ENCODE peak calls at places on chromosomes 11 and 22, in five cellular contexts. One of them, this sample, is unnamed.

GRCh38 chr11:10866893-10867331 is 9.1 kb upstream of the ZBED5 start:
- DNase-seq in H1: no peak
- DNase-seq in GM12878: no peak
- DNase-seq in NT2/D1: no peak
- DNase-seq in HepG2: no peak
- DNase-seq in this sample: peak

GRCh38 chr11:31808268-31808667 is 2.9 kb downstream of the PAX6 start:
- DNase-seq in H1: peak
- DNase-seq in GM12878: no peak
- DNase-seq in NT2/D1: no peak
- DNase-seq in HepG2: no peak
- DNase-seq in this sample: no peak

GRCh38 chr22:30025187-30025586 is 55.1 kb upstream of the HORMAD2 start:
- DNase-seq in H1: no peak
- DNase-seq in GM12878: no peak
- DNase-seq in NT2/D1: no peak
- DNase-seq in HepG2: no peak
- DNase-seq in this sample: no peak

GRCh38 chr11:117443269-117444186 is 115.9 kb downstream of the CEP164 start:
- DNase-seq in H1: peak
- DNase-seq in GM12878: no peak
- DNase-seq in NT2/D1: peak
- DNase-seq in HepG2: peak
- DNase-seq in this sample: peak

GRCh38 chr11:96942855-96943254 is 553.0 kb downstream of the JRKL start:
- DNase-seq in H1: no peak
- DNase-seq in GM12878: no peak
- DNase-seq in NT2/D1: no peak
- DNase-seq in HepG2: no peak
- DNase-seq in this sample: no peak

GRCh38 chr11:9771126-9771624 is 107.3 kb downstream of the SWAP70 start:
- DNase-seq in H1: no peak
- DNase-seq in GM12878: no peak
- DNase-seq in NT2/D1: no peak
- DNase-seq in HepG2: no peak
- DNase-seq in this sample: no peak

GRCh38 chr11:86914836-86915519 is 40.2 kb downstream of the FZD4 start:
- DNase-seq in H1: no peak
- DNase-seq in GM12878: no peak
- DNase-seq in NT2/D1: no peak
- DNase-seq in HepG2: no peak
- DNase-seq in this sample: no peak

GRCh38 chr22:20673341-20674195 is 100.3 kb upstream of the SERPIND1 start:
- DNase-seq in H1: no peak
- DNase-seq in GM12878: no peak
- DNase-seq in NT2/D1: no peak
- DNase-seq in HepG2: no peak
- DNase-seq in this sample: no peak

GRCh38 chr11:70597006-70597555 is 198.8 kb downstream of the CTTN start:
- DNase-seq in H1: no peak
- DNase-seq in GM12878: no peak
- DNase-seq in NT2/D1: no peak
- DNase-seq in HepG2: no peak
- DNase-seq in this sample: no peak

GRCh38 chr11:126317681-126318641 is 14.1 kb downstream of the DCPS start:
- DNase-seq in H1: no peak
- DNase-seq in GM12878: no peak
- DNase-seq in NT2/D1: no peak
- DNase-seq in HepG2: no peak
- DNase-seq in this sample: no peak

GRCh38 chr22:30990675-30991074 is 21.6 kb downstream of the TUG1 start:
- DNase-seq in H1: no peak
- DNase-seq in GM12878: no peak
- DNase-seq in NT2/D1: no peak
- DNase-seq in HepG2: no peak
- DNase-seq in this sample: no peak

GRCh38 chr11:72777755-72778278 is 16.0 kb downstream of the STARD10 start:
- DNase-seq in H1: no peak
- DNase-seq in GM12878: no peak
- DNase-seq in NT2/D1: no peak
- DNase-seq in HepG2: peak
- DNase-seq in this sample: no peak

GRCh38 chr22:46572911-46573780 is 35.7 kb upstream of the CELSR1 start:
- DNase-seq in H1: no peak
- DNase-seq in GM12878: no peak
- DNase-seq in NT2/D1: no peak
- DNase-seq in HepG2: no peak
- DNase-seq in this sample: no peak

GRCh38 chr11:44309483-44310197 is at the start of gene ALX4:
- DNase-seq in H1: peak
- DNase-seq in GM12878: no peak
- DNase-seq in NT2/D1: peak
- DNase-seq in HepG2: no peak
- DNase-seq in this sample: peak

GRCh38 chr11:73184953-73185671 is 33.0 kb upstream of the P2RY2 start:
- DNase-seq in H1: peak
- DNase-seq in GM12878: no peak
- DNase-seq in NT2/D1: no peak
- DNase-seq in HepG2: peak
- DNase-seq in this sample: peak

GRCh38 chr11:116960916-116961315 is 123.5 kb upstream of the APOA1 start:
- DNase-seq in H1: no peak
- DNase-seq in GM12878: no peak
- DNase-seq in NT2/D1: no peak
- DNase-seq in HepG2: no peak
- DNase-seq in this sample: no peak

GRCh38 chr11:117834838-117835443 is 10.4 kb upstream of the FXYD2 start:
- DNase-seq in H1: no peak
- DNase-seq in GM12878: no peak
- DNase-seq in NT2/D1: no peak
- DNase-seq in HepG2: no peak
- DNase-seq in this sample: no peak

GRCh38 chr22:50247748-50248147 is 2.9 kb upstream of the TUBGCP6 start:
- DNase-seq in H1: peak
- DNase-seq in GM12878: no peak
- DNase-seq in NT2/D1: no peak
- DNase-seq in HepG2: no peak
- DNase-seq in this sample: no peak

GRCh38 chr22:27769012-27769411 is 32.5 kb downstream of the MN1 start:
- DNase-seq in H1: no peak
- DNase-seq in GM12878: no peak
- DNase-seq in NT2/D1: no peak
- DNase-seq in HepG2: no peak
- DNase-seq in this sample: no peak

GRCh38 chr11:44308923-44309482 is 936 bp downstream of the ALX4 start:
- DNase-seq in H1: no peak
- DNase-seq in GM12878: no peak
- DNase-seq in NT2/D1: peak
- DNase-seq in HepG2: no peak
- DNase-seq in this sample: peak

GRCh38 chr11:68659158-68659921 is 25.0 kb upstream of the GAL start:
- DNase-seq in H1: no peak
- DNase-seq in GM12878: no peak
- DNase-seq in NT2/D1: no peak
- DNase-seq in HepG2: peak
- DNase-seq in this sample: peak

GRCh38 chr22:44023404-44024287 is 456 bp upstream of the PARVB start:
- DNase-seq in H1: peak
- DNase-seq in GM12878: no peak
- DNase-seq in NT2/D1: no peak
- DNase-seq in HepG2: no peak
- DNase-seq in this sample: peak

DNA sequence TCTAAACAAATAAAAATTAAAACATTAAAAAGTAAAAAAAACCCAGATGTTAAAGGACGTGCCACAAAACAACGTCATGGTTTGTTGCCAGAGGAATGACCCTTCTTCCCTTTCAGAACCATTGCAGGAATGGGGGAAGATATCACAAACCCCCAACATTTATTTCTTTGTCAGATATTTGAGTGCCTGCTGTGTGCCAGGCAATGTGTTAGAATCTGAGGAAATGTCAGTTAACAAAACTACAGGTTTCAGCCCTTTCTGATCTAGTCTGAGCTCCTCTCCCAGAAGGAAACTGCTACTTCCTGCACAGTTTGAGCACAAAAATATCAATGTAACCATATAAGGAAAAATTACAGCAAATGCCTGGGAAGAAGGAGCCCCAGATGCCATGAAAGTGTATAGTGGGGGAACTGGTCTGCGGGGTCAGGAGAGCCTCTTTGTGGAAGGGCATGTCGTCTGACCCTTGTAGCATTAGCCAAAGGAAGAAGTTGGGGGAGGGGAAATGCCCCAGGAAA is 7.1 kb upstream of the NHERF4 start:
- DNase-seq in H1: no peak
- DNase-seq in GM12878: no peak
- DNase-seq in NT2/D1: no peak
- DNase-seq in HepG2: no peak
- DNase-seq in this sample: no peak
- TF ChIP-seq SUZ12 in H1: no peak
- TF ChIP-seq SUZ12 in GM12878: no peak
- TF ChIP-seq SUZ12 in NT2/D1: no peak
- TF ChIP-seq SUZ12 in HepG2: no peak
- TF ChIP-seq SUZ12 in this sample: no peak

GRCh38 chr11:75679566-75679965 is 10.7 kb upstream of the MAP6 start:
- DNase-seq in H1: no peak
- DNase-seq in GM12878: no peak
- DNase-seq in NT2/D1: no peak
- DNase-seq in HepG2: no peak
- DNase-seq in this sample: no peak
- TF ChIP-seq SUZ12 in H1: no peak
- TF ChIP-seq SUZ12 in GM12878: no peak
- TF ChIP-seq SUZ12 in NT2/D1: no peak
- TF ChIP-seq SUZ12 in HepG2: no peak
- TF ChIP-seq SUZ12 in this sample: no peak

GRCh38 chr11:114914231-114915005 is 236.1 kb downstream of the NXPE2 start:
- DNase-seq in H1: no peak
- DNase-seq in GM12878: no peak
- DNase-seq in NT2/D1: no peak
- DNase-seq in HepG2: no peak
- DNase-seq in this sample: no peak
- TF ChIP-seq SUZ12 in H1: no peak
- TF ChIP-seq SUZ12 in GM12878: no peak
- TF ChIP-seq SUZ12 in NT2/D1: no peak
- TF ChIP-seq SUZ12 in HepG2: no peak
- TF ChIP-seq SUZ12 in this sample: no peak

GRCh38 chr11:46865340-46865739 is 19.3 kb upstream of the CKAP5 start:
- DNase-seq in H1: no peak
- DNase-seq in GM12878: no peak
- DNase-seq in NT2/D1: no peak
- DNase-seq in HepG2: no peak
- DNase-seq in this sample: no peak
- TF ChIP-seq SUZ12 in H1: no peak
- TF ChIP-seq SUZ12 in GM12878: no peak
- TF ChIP-seq SUZ12 in NT2/D1: no peak
- TF ChIP-seq SUZ12 in HepG2: no peak
- TF ChIP-seq SUZ12 in this sample: no peak

GRCh38 chr11:102316505-102316904 is 779 bp upstream of the BIRC3 start:
- DNase-seq in H1: no peak
- DNase-seq in GM12878: no peak
- DNase-seq in NT2/D1: no peak
- DNase-seq in HepG2: no peak
- DNase-seq in this sample: no peak

GRCh38 chr11:102313225-102313940 is 3.9 kb upstream of the BIRC3 start:
- DNase-seq in H1: no peak
- DNase-seq in GM12878: no peak
- DNase-seq in NT2/D1: no peak
- DNase-seq in HepG2: no peak
- DNase-seq in this sample: no peak

GRCh38 chr11:102314784-102315183 is 2.5 kb upstream of the BIRC3 start:
- DNase-seq in H1: no peak
- DNase-seq in GM12878: no peak
- DNase-seq in NT2/D1: no peak
- DNase-seq in HepG2: no peak
- DNase-seq in this sample: no peak

GRCh38 chr11:102309621-102310541 is 7.4 kb upstream of the BIRC3 start:
- DNase-seq in H1: peak
- DNase-seq in GM12878: no peak
- DNase-seq in NT2/D1: peak
- DNase-seq in HepG2: peak
- DNase-seq in this sample: no peak

DNA sequence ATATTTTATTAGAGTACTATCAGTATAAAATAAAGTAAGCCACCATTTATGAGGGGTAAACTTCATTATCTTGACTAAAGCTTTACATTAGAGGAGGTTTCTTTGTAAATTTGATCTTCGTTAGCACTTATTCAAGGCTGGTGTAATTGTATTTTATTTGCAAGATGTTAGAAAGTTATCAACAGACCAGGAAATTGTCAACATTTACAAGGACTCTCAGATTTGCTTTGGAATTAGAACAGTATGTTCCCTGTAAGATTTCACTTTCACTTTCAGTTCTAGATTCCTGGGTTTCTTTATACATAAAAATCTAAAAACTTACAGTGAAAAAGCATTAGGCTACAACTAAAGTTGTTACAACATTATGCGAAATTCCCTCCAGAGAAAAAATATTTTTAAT is 4.6 kb upstream of the BIRC3 start:
- DNase-seq in H1: no peak
- DNase-seq in GM12878: no peak
- DNase-seq in NT2/D1: no peak
- DNase-seq in HepG2: no peak
- DNase-seq in this sample: no peak
- TF ChIP-seq SUZ12 in H1: no peak
- TF ChIP-seq SUZ12 in GM12878: no peak
- TF ChIP-seq SUZ12 in NT2/D1: no peak
- TF ChIP-seq SUZ12 in HepG2: no peak
- TF ChIP-seq SUZ12 in this sample: no peak

DNA sequence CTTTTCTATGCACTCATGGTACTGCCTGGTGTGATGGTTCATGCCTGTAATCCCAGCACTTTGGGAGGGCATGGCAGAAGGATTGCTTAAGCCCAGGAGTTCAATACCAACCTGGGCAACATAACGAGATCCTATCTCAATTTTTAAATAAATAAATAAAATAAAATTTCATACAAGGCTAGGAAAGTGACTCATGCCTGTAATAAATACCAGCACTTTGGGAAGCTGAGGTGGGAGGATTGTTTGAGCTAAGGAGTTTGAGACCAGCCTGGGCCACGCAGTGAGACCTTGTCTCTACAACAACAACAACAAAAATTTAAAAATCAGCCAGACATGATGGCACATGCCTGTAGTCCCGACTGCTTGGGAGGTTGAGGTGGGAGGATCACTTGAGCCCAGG is 166.5 kb downstream of the COMMD9 start:
- DNase-seq in H1: no peak
- DNase-seq in GM12878: no peak
- DNase-seq in NT2/D1: no peak
- DNase-seq in HepG2: no peak
- DNase-seq in this sample: no peak
- TF ChIP-seq SUZ12 in H1: no peak
- TF ChIP-seq SUZ12 in GM12878: no peak
- TF ChIP-seq SUZ12 in NT2/D1: no peak
- TF ChIP-seq SUZ12 in HepG2: no peak
- TF ChIP-seq SUZ12 in this sample: no peak

This sample was measured in HEK293T.